ENCODE peak calls at places on chromosomes 12 and 14, in six cellular contexts. L is K562, A is GM12891, X is H1, T is GM12878, W is HepG2. C is an unnamed sample.

GRCh38 chr14:64040044-64040443 is 187.2 kb downstream of the SYNE2 start:
- DNase-seq in W (no peak), A (no peak), T (no peak), X (no peak), L (no peak), C (no peak)

GRCh38 chr12:46562625-46563228 is 190.2 kb upstream of the SLC38A2 start:
- DNase-seq in W (peak), A (no peak), L (no peak), T (no peak), X (no peak), C (no peak)

GRCh38 chr12:69985656-69986055 is 160.6 kb downstream of the MYRFL start:
- DNase-seq in A (peak), L (peak), X (peak), W (peak), T (no peak), C (no peak)

GRCh38 chr12:122480753-122481152 is 20.0 kb downstream of the ZCCHC8 start:
- DNase-seq in W (no peak), T (no peak), L (no peak), X (no peak), A (no peak), C (no peak)

GRCh38 chr14:65333926-65334687 is 78.4 kb upstream of the FUT8 start:
- DNase-seq in X (no peak), A (no peak), T (no peak), W (no peak), L (no peak), C (no peak)

GRCh38 chr14:95513261-95513660 is 3.2 kb downstream of the SYNE3 start:
- DNase-seq in W (no peak), X (no peak), L (no peak), A (no peak), T (no peak), C (no peak)

GRCh38 chr12:59122784-59123183 is 202.5 kb upstream of the LRIG3 start:
- DNase-seq in X (no peak), T (no peak), A (no peak), W (no peak), L (no peak), C (no peak)

GRCh38 chr12:119008691-119009221 is 27.4 kb downstream of the SRRM4 start:
- DNase-seq in T (no peak), L (no peak), A (no peak), X (no peak), W (no peak), C (no peak)

GRCh38 chr12:8038659-8039114 is 6.2 kb downstream of the FOXJ2 start:
- DNase-seq in A (no peak), W (no peak), T (no peak), L (peak), X (no peak), C (no peak)

GRCh38 chr12:21346542-21347205 is 12.0 kb upstream of the SLCO1A2 start:
- DNase-seq in W (no peak), A (no peak), T (no peak), L (no peak), X (no peak), C (no peak)

GRCh38 chr12:124917841-124918621 is 3.6 kb upstream of the UBC start:
- DNase-seq in T (no peak), L (no peak), W (peak), X (no peak), A (no peak), C (no peak)

GRCh38 chr14:30888480-30889243 is 14.3 kb downstream of the COCH start:
- DNase-seq in X (no peak), T (no peak), L (no peak), W (peak), A (no peak), C (no peak)

GRCh38 chr12:131034631-131035267 is 81.0 kb downstream of the ADGRD1 start:
- DNase-seq in T (no peak), W (no peak), X (no peak), A (no peak), L (no peak), C (no peak)

GRCh38 chr14:71333705-71334104 is 426.4 kb downstream of the PCNX1 start:
- DNase-seq in X (no peak), W (no peak), A (no peak), T (no peak), L (no peak), C (no peak)

GRCh38 chr14:71328954-71329353 is 421.7 kb downstream of the PCNX1 start:
- DNase-seq in X (no peak), A (no peak), T (no peak), W (no peak), L (no peak), C (no peak)

GRCh38 chr14:71336488-71337192 is 429.4 kb downstream of the PCNX1 start:
- DNase-seq in X (no peak), A (no peak), L (no peak), T (no peak), W (peak), C (no peak)

GRCh38 chr14:71331393-71331792 is 424.1 kb downstream of the PCNX1 start:
- DNase-seq in L (no peak), W (no peak), A (no peak), T (no peak), X (no peak), C (no peak)

DNA sequence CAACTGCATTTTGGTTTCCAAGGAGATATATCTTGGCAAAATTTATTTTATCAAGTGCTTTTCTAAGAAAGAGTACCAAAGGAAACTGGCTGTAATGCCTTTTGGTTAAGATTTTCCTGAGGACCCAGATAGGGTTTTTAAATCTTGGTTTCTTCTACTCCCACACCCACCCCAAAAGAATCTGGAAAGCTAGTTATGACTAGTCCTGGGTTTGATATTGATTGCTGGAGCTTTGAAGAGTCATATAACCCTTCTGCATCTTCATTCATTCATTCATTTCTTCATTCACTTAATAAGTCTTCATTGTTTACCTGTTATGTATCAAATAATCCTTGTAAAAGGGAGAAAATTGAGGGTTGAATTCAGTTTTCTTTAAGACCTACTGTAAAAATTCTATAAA is 425.2 kb downstream of the PCNX1 start:
- DNase-seq in L (no peak), X (no peak), T (no peak), A (no peak), W (no peak), C (no peak)
- TF ChIP-seq TAF1 in L (no peak), X (no peak), T (no peak), A (no peak), W (no peak), C (no peak)

GRCh38 chr12:6280053-6280469 is 30.4 kb upstream of the PLEKHG6 start:
- DNase-seq in W (peak), L (no peak), A (no peak), T (no peak), X (no peak), C (no peak)

GRCh38 chr12:6279256-6279628 is 31.2 kb upstream of the PLEKHG6 start:
- DNase-seq in L (no peak), A (no peak), W (no peak), T (no peak), X (no peak), C (no peak)

GRCh38 chr12:6279631-6280030 is 30.9 kb upstream of the PLEKHG6 start:
- DNase-seq in L (no peak), T (no peak), A (no peak), W (no peak), X (no peak), C (no peak)

GRCh38 chr12:6277982-6278438 is 32.5 kb upstream of the PLEKHG6 start:
- DNase-seq in L (no peak), A (peak), T (no peak), X (no peak), W (no peak), C (no peak)

DNA sequence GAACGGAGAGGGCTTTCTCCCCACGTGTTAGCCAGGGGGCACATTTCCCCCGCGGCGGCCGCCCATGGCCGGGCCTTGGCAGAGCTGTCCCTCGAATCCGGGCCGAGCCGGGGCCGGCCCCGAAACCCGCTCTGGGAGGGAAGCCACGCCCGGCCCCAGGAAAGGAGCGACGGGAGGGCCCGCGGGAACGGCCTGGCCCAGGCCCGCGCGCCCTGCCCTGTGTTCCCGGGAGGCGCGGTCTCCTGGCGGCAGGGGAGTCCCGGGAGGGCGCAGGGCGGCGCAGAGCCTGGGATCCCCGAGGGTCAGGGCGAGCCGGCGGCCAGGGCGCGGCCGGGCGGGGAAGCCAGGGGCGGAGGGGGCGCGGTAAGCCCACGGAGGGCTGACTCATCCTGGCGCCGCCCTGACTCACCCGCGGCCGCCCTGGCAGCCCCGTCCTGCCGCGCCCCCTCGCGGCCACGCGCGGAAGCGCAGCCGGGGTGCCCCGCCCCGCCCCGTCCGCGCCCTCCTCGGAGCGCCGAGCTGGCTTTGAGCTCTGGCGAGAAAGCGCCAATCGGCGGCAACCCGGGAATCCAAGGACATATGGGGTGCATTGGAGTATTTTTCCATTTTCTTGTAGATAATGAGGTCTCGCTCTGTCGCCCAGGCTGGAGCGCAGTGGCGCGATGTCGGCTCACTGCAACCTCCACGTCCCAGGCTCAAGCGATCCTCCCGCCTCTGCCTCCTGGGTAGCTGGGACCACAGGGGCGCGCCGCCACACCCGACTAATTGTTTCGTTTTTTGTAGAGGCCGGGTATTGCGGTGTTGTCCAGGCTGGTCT is 31.8 kb upstream of the PLEKHG6 start:
- DNase-seq in L (peak), X (peak), T (no peak), W (peak), A (peak), C (peak)
- TF ChIP-seq POLR2A in L (no peak), X (no peak), T (no peak), W (peak), A (no peak), C (no peak)

GRCh38 chr12:48021485-48022179 is 17.4 kb upstream of the COL2A1 start:
- DNase-seq in L (no peak), W (no peak), X (peak), T (no peak), A (no peak), C (no peak)
- TF ChIP-seq POLR2AphosphoS5 in L (no peak), W (no peak), X (peak), T (no peak), A (no peak), C (no peak)

DNA sequence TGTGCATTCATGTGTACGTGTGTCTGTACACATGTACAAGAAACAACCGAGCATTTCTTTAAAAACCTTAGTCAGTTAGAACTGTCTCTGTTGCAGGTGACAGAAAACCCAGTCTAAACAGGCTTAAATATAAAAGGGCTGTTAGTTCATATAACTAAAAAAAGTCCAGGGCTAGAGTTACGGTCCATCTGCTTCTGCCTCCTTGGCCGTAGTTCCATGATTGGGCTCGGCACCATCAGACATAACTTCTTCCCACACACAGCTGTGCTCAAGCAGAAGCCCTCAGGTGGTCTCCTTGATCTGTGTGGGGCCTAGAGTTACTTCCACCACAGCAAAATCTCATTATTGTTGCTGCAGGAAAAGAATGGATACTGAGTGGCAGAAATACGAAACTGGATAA is 34.6 kb downstream of the CKB start:
- DNase-seq in A (no peak), X (no peak), T (no peak), W (no peak), L (no peak), C (no peak)
- TF ChIP-seq TAF1 in A (no peak), X (no peak), T (no peak), W (no peak), L (no peak), C (no peak)

GRCh38 chr14:75201087-75201486 is 24.7 kb upstream of the TMED10 start:
- DNase-seq in T (no peak), W (no peak), X (no peak), L (no peak), A (no peak), C (no peak)

GRCh38 chr14:75197338-75197737 is 20.9 kb upstream of the TMED10 start:
- DNase-seq in A (no peak), X (no peak), L (no peak), W (no peak), T (no peak), C (no peak)

GRCh38 chr14:75198291-75198933 is 22.0 kb upstream of the TMED10 start:
- DNase-seq in A (no peak), W (peak), X (no peak), L (no peak), T (no peak), C (no peak)

GRCh38 chr14:75202671-75203070 is 26.3 kb upstream of the TMED10 start:
- DNase-seq in T (no peak), W (no peak), X (no peak), A (no peak), L (no peak), C (no peak)

GRCh38 chr14:75200451-75200850 is 24.0 kb upstream of the TMED10 start:
- DNase-seq in L (no peak), W (no peak), A (no peak), X (no peak), T (no peak), C (no peak)
- TF ChIP-seq POLR2A in L (no peak), W (no peak), A (no peak), X (no peak), T (no peak), C (no peak)

GRCh38 chr14:23925523-23926075 is 28.0 kb upstream of the DHRS4 start:
- DNase-seq in L (no peak), A (no peak), T (no peak), W (no peak), X (no peak), C (no peak)

GRCh38 chr14:23926543-23926942 is 27.0 kb upstream of the DHRS4 start:
- DNase-seq in T (no peak), A (no peak), X (no peak), L (no peak), W (no peak), C (no peak)

DNA sequence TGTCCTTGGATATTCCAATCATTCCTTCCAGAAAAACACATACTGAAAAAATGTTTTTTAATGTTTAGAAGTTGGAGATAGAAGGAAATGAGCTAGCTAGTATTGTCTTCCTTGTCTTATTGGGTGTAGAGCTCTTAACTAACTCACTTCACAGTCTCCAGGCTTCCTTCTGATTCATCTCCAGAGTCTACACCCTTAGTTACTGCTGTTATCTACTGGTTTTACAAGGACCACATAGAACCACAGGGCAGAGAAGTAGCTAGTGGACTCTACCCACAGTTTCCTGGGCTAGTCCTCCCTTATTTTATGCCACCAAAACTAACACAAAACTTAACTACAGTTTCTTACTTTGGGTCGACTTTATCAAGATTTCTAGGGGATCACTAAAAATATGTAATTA is 31.0 kb upstream of the DHRS4 start:
- DNase-seq in W (no peak), A (no peak), T (no peak), X (no peak), L (no peak), C (no peak)
- TF ChIP-seq POLR2AphosphoS5 in W (no peak), A (no peak), T (no peak), X (no peak), L (no peak), C (no peak)

DNA sequence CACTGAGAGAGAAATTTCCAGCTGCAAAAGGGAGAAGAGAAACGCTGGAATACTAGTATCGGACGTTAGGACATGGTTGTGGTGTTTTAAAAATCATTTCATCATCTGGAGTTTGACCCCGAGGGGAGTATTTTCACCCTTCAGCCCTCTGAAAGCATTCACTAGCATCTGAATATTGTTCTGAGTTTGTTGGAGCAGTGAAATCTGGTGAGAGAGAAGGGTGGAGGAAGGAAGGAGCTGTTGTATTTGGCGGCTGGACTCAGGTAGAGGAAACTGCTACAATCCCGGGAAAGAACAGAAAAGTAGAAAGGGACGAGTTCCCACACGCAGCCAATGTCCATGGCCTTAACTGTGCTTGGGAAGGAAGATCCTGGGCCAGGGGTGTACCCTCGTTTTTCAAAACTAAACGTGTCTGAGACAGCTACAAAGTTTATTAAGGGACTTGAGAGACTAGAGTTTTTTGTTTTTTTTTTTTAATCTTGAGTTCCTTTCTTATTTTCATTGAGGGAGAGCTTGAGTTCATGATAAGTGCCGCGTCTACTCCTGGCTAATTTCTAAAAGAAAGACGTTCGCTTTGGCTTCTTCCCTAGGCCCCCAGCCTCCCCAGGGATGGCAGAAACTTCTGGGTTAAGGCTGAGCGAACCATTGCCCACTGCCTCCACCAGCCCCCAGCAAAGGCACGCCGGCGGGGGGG is 870 bp upstream of the CDKN1B start:
- DNase-seq in T (no peak), A (no peak), W (peak), L (no peak), X (no peak), C (no peak)
- TF ChIP-seq TAF1 in T (no peak), A (no peak), W (no peak), L (no peak), X (no peak), C (no peak)

GRCh38 chr12:100200450-100201181 is at the start of gene ACTR6:
- DNase-seq in X (peak), W (peak), A (peak), L (peak), T (peak), C (peak)
- TF ChIP-seq POLR2A in X (peak), W (peak), A (peak), L (peak), T (peak), C (peak)

GRCh38 chr14:55813635-55814034 is 233.6 kb downstream of the KTN1 start:
- DNase-seq in T (no peak), W (no peak), A (no peak), X (no peak), L (no peak), C (no peak)

GRCh38 chr14:55819610-55820304 is 239.8 kb downstream of the KTN1 start:
- DNase-seq in A (no peak), L (no peak), X (no peak), T (peak), W (no peak), C (no peak)

GRCh38 chr14:55816225-55816624 is 236.2 kb downstream of the KTN1 start:
- DNase-seq in L (no peak), W (no peak), X (no peak), A (no peak), T (no peak), C (no peak)

GRCh38 chr14:55814873-55815272 is 234.9 kb downstream of the KTN1 start:
- DNase-seq in A (no peak), W (no peak), L (no peak), X (no peak), T (no peak), C (no peak)

DNA sequence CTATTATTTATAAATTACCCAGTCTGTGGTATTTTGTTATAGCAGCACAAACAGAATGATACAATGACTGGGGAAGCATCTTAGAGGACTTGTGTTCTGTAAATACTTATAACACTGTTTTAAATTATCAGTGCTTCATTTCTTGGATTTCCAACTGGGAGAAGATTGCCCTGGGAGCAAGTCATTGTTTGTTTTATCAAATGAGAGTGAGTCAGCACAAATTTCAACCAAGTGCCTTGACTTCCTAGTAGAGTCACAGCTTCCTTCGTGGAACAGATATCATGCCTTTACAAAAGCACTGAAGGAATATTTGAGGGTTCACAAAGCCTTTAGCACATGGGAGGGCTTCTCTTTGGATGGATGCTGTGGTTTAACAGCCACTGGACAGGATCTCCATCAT is 234.1 kb downstream of the KTN1 start:
- DNase-seq in A (no peak), L (no peak), T (no peak), X (no peak), W (no peak), C (no peak)
- TF ChIP-seq POLR2AphosphoS5 in A (no peak), L (no peak), T (no peak), X (no peak), W (no peak), C (no peak)

GRCh38 chr12:76685246-76685678 is 78.7 kb upstream of the ZDHHC17 start:
- DNase-seq in X (no peak), A (no peak), L (no peak), W (no peak), T (no peak), C (no peak)

GRCh38 chr12:76694369-76694768 is 69.5 kb upstream of the ZDHHC17 start:
- DNase-seq in A (no peak), T (no peak), L (no peak), X (no peak), W (no peak), C (no peak)

GRCh38 chr12:76688001-76688400 is 75.9 kb upstream of the ZDHHC17 start:
- DNase-seq in A (no peak), W (no peak), L (no peak), X (no peak), T (no peak), C (no peak)

GRCh38 chr12:76690916-76691700 is 72.8 kb upstream of the ZDHHC17 start:
- DNase-seq in T (no peak), W (no peak), X (no peak), L (no peak), A (no peak), C (no peak)

GRCh38 chr12:76688627-76689026 is 75.3 kb upstream of the ZDHHC17 start:
- DNase-seq in X (no peak), L (no peak), T (no peak), W (no peak), A (no peak), C (no peak)
- TF ChIP-seq TAF1 in X (no peak), L (no peak), T (no peak), W (no peak), A (no peak), C (no peak)